ENCODE peak calls at places on chromosome 21, in nine cellular contexts. Q is psoas muscle; H is activated T-helper 1 cell treated with anti-CD3 and anti-CD28 coated beads, Interleukin-12 subunit alpha, Interleukin-12 subunit beta, Interleukin-2, Interleukin-4 antibody, amounts not matched to agents 30 ng/mL and 10 ng/mL and 1 ng/mL, durations not matched to agents 14 hours and 24 hours and 36 hours; B is lower lobe of right lung; V is stimulated activated CD4-positive, alpha-beta T cell treated with anti-CD3 and anti-CD28 coated beads, Interleukin-1b, Interleukin-23, amount 100 ng/mL, for 24 hours; S is HAP-1; E is posterior cingulate gyrus; L is GM10248; A is NCI-H187. K is an unnamed sample.

GRCh38 chr21:36499578-36500471 is 19.9 kb upstream of the CLDN14 start:
- DNase-seq in A (no peak), Q (peak; percentile 77), L (no peak), E (peak; percentile 66), V (no peak), H (no peak), B (no peak), S (no peak), K (no peak)

GRCh38 chr21:46152939-46153258 is 2.5 kb downstream of the FTCD start:
- DNase-seq in L (no peak), H (no peak), V (no peak), A (no peak), Q (peak; percentile 53), E (peak; percentile 87), B (no peak), S (no peak), K (no peak)

GRCh38 chr21:45050786-45051489 is 23.4 kb upstream of the ADARB1 start:
- DNase-seq in L (no peak), A (no peak), S (peak; percentile 62), E (peak; percentile 24), Q (no peak), B (no peak), V (no peak), H (no peak), K (no peak)

GRCh38 chr21:45016491-45017375 is 57.6 kb upstream of the ADARB1 start:
- DNase-seq in S (no peak), A (no peak), Q (peak; percentile 40), B (no peak), H (no peak), E (peak; percentile 58), L (no peak), V (no peak), K (no peak)

GRCh38 chr21:28106370-28106890 is 886.2 kb downstream of the LTN1 start:
- DNase-seq in V (no peak), S (no peak), H (no peak), L (no peak), Q (no peak), A (no peak), E (no peak), B (no peak), K (no peak)

GRCh38 chr21:39379986-39380891 is 31.4 kb upstream of the HMGN1 start:
- DNase-seq in E (peak; percentile 99), H (peak; percentile 92), V (peak; percentile 84), B (peak; percentile 98), A (peak; percentile 82), Q (peak; percentile 99), S (peak; percentile 85), L (peak; percentile 94), K (peak; percentile 96)

GRCh38 chr21:45558044-45558721 is 15.9 kb upstream of the SLC19A1 start:
- DNase-seq in Q (peak; percentile 48), E (peak; percentile 76), A (no peak), V (no peak), B (peak; percentile 36), S (no peak), L (no peak), H (no peak), K (no peak)

GRCh38 chr21:38913120-38913975 is 107.6 kb downstream of the ETS2 start:
- DNase-seq in V (no peak), A (peak; percentile 67), L (no peak), S (no peak), E (peak; percentile 86), Q (peak; percentile 89), H (no peak), B (peak; percentile 89), K (no peak)

GRCh38 chr21:32412162-32412997 is at the start of gene EVA1C:
- DNase-seq in Q (peak; percentile 84), S (no peak), H (peak; percentile 39), E (peak; percentile 92), A (no peak), L (no peak), V (peak; percentile 58), B (peak; percentile 83), K (no peak)

GRCh38 chr21:29334717-29335428 is 36.2 kb downstream of the BACH1 start:
- DNase-seq in L (no peak), E (no peak), Q (no peak), V (no peak), A (no peak), B (no peak), S (no peak), H (no peak), K (no peak)

GRCh38 chr21:36555199-36555598 is 75.3 kb upstream of the CLDN14 start:
- DNase-seq in S (no peak), Q (no peak), A (no peak), L (no peak), H (no peak), V (no peak), B (no peak), E (no peak), K (no peak)

GRCh38 chr21:33490991-33491372 is 534 bp downstream of the DNAJC28 start:
- DNase-seq in H (no peak), Q (no peak), V (no peak), A (peak; percentile 89), L (no peak), E (no peak), S (no peak), B (no peak), K (no peak)

GRCh38 chr21:29418813-29419212 is 120.1 kb downstream of the BACH1 start:
- DNase-seq in L (peak; percentile 22), S (no peak), A (no peak), V (no peak), H (no peak), E (no peak), B (no peak), Q (no peak), K (peak; percentile 80)

GRCh38 chr21:31218830-31219608 is 125.0 kb downstream of the TIAM1 start:
- DNase-seq in Q (peak; percentile 76), L (no peak), V (no peak), B (peak; percentile 54), A (no peak), E (no peak), S (no peak), H (no peak), K (no peak)

GRCh38 chr21:15935530-15935929 is 205.7 kb downstream of the USP25 start:
- DNase-seq in L (no peak), V (no peak), H (no peak), S (no peak), Q (no peak), E (no peak), A (no peak), B (no peak), K (no peak)

GRCh38 chr21:35075546-35075945 is 26.4 kb upstream of the RUNX1 start:
- DNase-seq in S (no peak), L (no peak), Q (no peak), V (no peak), A (no peak), B (no peak), H (no peak), E (no peak), K (no peak)

GRCh38 chr21:26041441-26042180 is 129.0 kb downstream of the APP start:
- DNase-seq in A (no peak), S (no peak), E (no peak), H (no peak), L (no peak), V (no peak), Q (no peak), B (no peak), K (no peak)

GRCh38 chr21:26686278-26686677 is 113.2 kb upstream of the CYYR1 start:
- DNase-seq in A (no peak), E (no peak), Q (no peak), S (peak; percentile 31), H (no peak), L (no peak), B (no peak), V (no peak), K (peak; percentile 58)

GRCh38 chr21:45818904-45819285 is 162.7 kb upstream of the COL6A1 start:
- DNase-seq in E (peak; percentile 60), V (peak; percentile 74), S (no peak), A (no peak), L (no peak), B (no peak), H (peak; percentile 66), Q (no peak), K (no peak)

GRCh38 chr21:38440746-38441145 is 57.5 kb downstream of the ERG start:
- DNase-seq in B (no peak), A (no peak), H (no peak), E (no peak), Q (no peak), L (no peak), S (no peak), V (no peak), K (no peak)

GRCh38 chr21:29261555-29262540 is 36.9 kb upstream of the BACH1 start:
- DNase-seq in H (no peak), S (no peak), V (no peak), A (no peak), B (no peak), Q (no peak), L (no peak), E (no peak), K (no peak)

GRCh38 chr21:26385721-26386120 is 187.4 kb downstream of the CYYR1 start:
- DNase-seq in E (no peak), S (no peak), H (no peak), Q (no peak), A (no peak), B (no peak), V (no peak), L (no peak), K (no peak)

GRCh38 chr21:44994016-44994365 is 54.2 kb downstream of the SLX9 start:
- DNase-seq in H (no peak), B (peak; percentile 51), E (peak; percentile 68), V (no peak), Q (peak; percentile 92), S (no peak), A (no peak), L (no peak), K (no peak)

GRCh38 chr21:35632711-35633110 is 427.6 kb downstream of the SETD4 start:
- DNase-seq in B (no peak), S (no peak), L (no peak), A (no peak), V (no peak), Q (no peak), E (no peak), H (no peak), K (no peak)